ENCODE peak calls at places on chromosomes 11 and 22, in six cellular contexts. L is CD8-positive, alpha-beta memory T cell; M is Karpas-422; E is heart left ventricle; I is CD8-positive, alpha-beta T cell; V is sigmoid colon. O is an unnamed sample.
A peak's percentile ranks its signal among the peaks of the same experiment; 100 is the strongest.

GRCh38 chr11:20213790-20214189 is 53.5 kb upstream of the DBX1 start:
- DNase-seq in L (no peak), M (no peak), E (no peak), I (no peak), V (no peak), O (no peak)

GRCh38 chr11:31636983-31637382 is 127.4 kb downstream of the ELP4 start:
- DNase-seq in L (no peak), M (no peak), E (no peak), I (no peak), V (no peak), O (no peak)

GRCh38 chr22:24706732-24707476 is 67.6 kb downstream of the PIWIL3 start:
- DNase-seq in L (no peak), M (no peak), E (no peak), I (no peak), V (no peak), O (no peak)

GRCh38 chr11:71355266-71355665 is 92.9 kb downstream of the DHCR7 start:
- DNase-seq in L (no peak), M (no peak), E (no peak), I (no peak), V (no peak), O (no peak)

GRCh38 chr11:121282376-121282775 is 10.2 kb upstream of the SC5D start:
- DNase-seq in L (no peak), M (no peak), E (no peak), I (no peak), V (no peak), O (no peak)

GRCh38 chr11:35721576-35722341 is 59.2 kb downstream of the TRIM44 start:
- DNase-seq in L (no peak), M (peak; percentile 52), E (no peak), I (no peak), V (no peak), O (no peak)

GRCh38 chr11:100739636-100740035 is 52.5 kb downstream of the ARHGAP42 start:
- DNase-seq in L (no peak), M (no peak), E (no peak), I (no peak), V (no peak), O (no peak)

GRCh38 chr11:706957-707816 is 1.2 kb downstream of the EPS8L2 start:
- DNase-seq in L (no peak), M (no peak), E (peak; percentile 62), I (no peak), V (no peak), O (no peak)

GRCh38 chr11:97683733-97684132 is 1293.9 kb downstream of the JRKL start:
- DNase-seq in L (no peak), M (no peak), E (no peak), I (no peak), V (no peak), O (no peak)

GRCh38 chr11:106950067-106950491 is 68.2 kb downstream of the GUCY1A2 start:
- DNase-seq in L (no peak), M (no peak), E (peak; percentile 59), I (no peak), V (no peak), O (no peak)

GRCh38 chr11:28836285-28837081 is 728.3 kb downstream of the METTL15 start:
- DNase-seq in L (no peak), M (no peak), E (no peak), I (no peak), V (no peak), O (no peak)

GRCh38 chr11:66080055-66080817 is 10.2 kb downstream of the PACS1 start:
- DNase-seq in L (peak; percentile 59), M (peak; percentile 62), E (no peak), I (peak; percentile 67), V (peak; percentile 85), O (no peak)

GRCh38 chr22:33114570-33114969 is 56.4 kb upstream of the SYN3 start:
- DNase-seq in L (no peak), M (no peak), E (no peak), I (no peak), V (no peak), O (no peak)

GRCh38 chr22:39212721-39213376 is 31.9 kb downstream of the PDGFB start:
- DNase-seq in L (no peak), M (no peak), E (no peak), I (no peak), V (peak; percentile 40), O (no peak)

GRCh38 chr11:47715082-47715669 is at the start of gene AGBL2:
- DNase-seq in L (peak; percentile 81), M (peak; percentile 95), E (peak; percentile 90), I (peak; percentile 82), V (peak; percentile 86), O (peak; percentile 25)

GRCh38 chr11:32312865-32313403 is 122.4 kb downstream of the WT1 start:
- DNase-seq in L (no peak), M (peak; percentile 77), E (no peak), I (no peak), V (no peak), O (no peak)

GRCh38 chr11:102843474-102843873 is at the start of gene MMP3:
- DNase-seq in L (no peak), M (no peak), E (no peak), I (no peak), V (no peak), O (no peak)

GRCh38 chr11:69683764-69684333 is 8.7 kb upstream of the LTO1 start:
- DNase-seq in L (no peak), M (peak; percentile 51), E (no peak), I (no peak), V (peak; percentile 38), O (no peak)

GRCh38 chr11:12430912-12431311 is 53.5 kb downstream of the PARVA start:
- DNase-seq in L (no peak), M (no peak), E (no peak), I (no peak), V (peak; percentile 95), O (no peak)

GRCh38 chr22:17120281-17120680 is 879 bp downstream of the TMEM121B start:
- DNase-seq in L (peak; percentile 39), M (peak; percentile 65), E (peak; percentile 84), I (peak; percentile 50), V (no peak), O (no peak)

GRCh38 chr11:488579-488978 is 18.5 kb downstream of the RNH1 start:
- DNase-seq in L (no peak), M (no peak), E (no peak), I (no peak), V (no peak), O (no peak)

GRCh38 chr11:61477734-61478148 is 30.8 kb upstream of the LRRC10B start:
- DNase-seq in L (peak; percentile 42), M (peak; percentile 77), E (no peak), I (peak; percentile 42), V (peak; percentile 79), O (no peak)

GRCh38 chr11:62921573-62922188 is 518 bp upstream of the CHRM1 start:
- DNase-seq in L (no peak), M (no peak), E (no peak), I (no peak), V (no peak), O (no peak)

GRCh38 chr22:47174096-47174495 is 411.6 kb downstream of the TBC1D22A start:
- DNase-seq in L (no peak), M (no peak), E (peak; percentile 54), I (no peak), V (peak; percentile 53), O (no peak)

GRCh38 chr22:47175151-47175760 is 412.8 kb downstream of the TBC1D22A start:
- DNase-seq in L (no peak), M (no peak), E (peak; percentile 62), I (no peak), V (peak; percentile 81), O (no peak)

GRCh38 chr22:47175761-47176359 is 413.4 kb downstream of the TBC1D22A start:
- DNase-seq in L (no peak), M (no peak), E (peak; percentile 42), I (no peak), V (peak; percentile 64), O (no peak)

GRCh38 chr22:47173535-47174021 is 411.1 kb downstream of the TBC1D22A start:
- DNase-seq in L (no peak), M (no peak), E (peak; percentile 29), I (no peak), V (peak; percentile 48), O (no peak)

GRCh38 chr22:47174671-47175111 is 412.2 kb downstream of the TBC1D22A start:
- DNase-seq in L (no peak), M (no peak), E (peak; percentile 58), I (no peak), V (peak; percentile 58), O (no peak)
- H3K27ac ChIP-seq in L (no peak overlapping the region), M (no peak overlapping the region), E (no peak overlapping the region), I (no peak overlapping the region), V (no peak overlapping the region), O (no peak overlapping the region)

GRCh38 chr22:46250035-46250782 is at the start of gene CDPF1:
- DNase-seq in L (peak; percentile 84), M (peak; percentile 95), E (peak; percentile 97), I (peak; percentile 89), V (peak; percentile 94), O (peak; percentile 55)
- H3K27ac ChIP-seq in L (peak within 1 kb of the TSS; percentile 67), M (peak within 1 kb of the TSS; percentile 77), E (peak within 1 kb of the TSS; percentile 94), I (peak within 1 kb of the TSS; percentile 66), V (peak within 1 kb of the TSS; percentile 90), O (peak within 1 kb of the TSS; percentile 81)

GRCh38 chr11:15229069-15229468 is 114.3 kb downstream of the INSC start:
- DNase-seq in L (no peak), M (no peak), E (no peak), I (no peak), V (no peak), O (no peak)

GRCh38 chr11:15233386-15233785 is 118.7 kb downstream of the INSC start:
- DNase-seq in L (no peak), M (peak; percentile 93), E (no peak), I (no peak), V (no peak), O (no peak)

GRCh38 chr11:15234796-15235195 is 120.1 kb downstream of the INSC start:
- DNase-seq in L (no peak), M (no peak), E (no peak), I (no peak), V (no peak), O (no peak)

GRCh38 chr11:15236514-15236913 is 121.8 kb downstream of the INSC start:
- DNase-seq in L (no peak), M (no peak), E (no peak), I (no peak), V (no peak), O (no peak)

DNA sequence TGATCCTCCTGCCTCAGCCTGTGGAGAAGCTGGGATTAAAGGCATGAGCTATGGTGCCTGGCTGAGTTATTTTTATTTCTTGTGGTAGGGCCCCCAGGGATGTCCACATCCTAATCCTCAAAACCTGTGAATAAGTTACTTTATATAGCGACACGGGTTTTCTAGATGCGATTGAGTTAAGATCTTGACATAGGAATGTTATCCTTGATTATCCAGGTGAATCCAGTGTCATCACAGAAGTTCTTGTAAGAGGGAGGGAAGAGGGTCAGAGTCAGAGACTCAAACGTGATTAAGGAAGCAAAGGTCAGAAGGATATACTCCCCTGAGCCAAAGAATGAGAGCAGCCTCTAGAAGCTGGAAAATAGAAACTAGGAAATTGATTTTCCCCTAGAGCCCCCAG is 117.8 kb downstream of the INSC start:
- DNase-seq in L (no peak), M (no peak), E (no peak), I (no peak), V (no peak), O (no peak)
- H3K27ac ChIP-seq in L (no peak overlapping the region), M (no peak overlapping the region), E (no peak overlapping the region), I (no peak overlapping the region), V (no peak overlapping the region), O (no peak overlapping the region)

DNA sequence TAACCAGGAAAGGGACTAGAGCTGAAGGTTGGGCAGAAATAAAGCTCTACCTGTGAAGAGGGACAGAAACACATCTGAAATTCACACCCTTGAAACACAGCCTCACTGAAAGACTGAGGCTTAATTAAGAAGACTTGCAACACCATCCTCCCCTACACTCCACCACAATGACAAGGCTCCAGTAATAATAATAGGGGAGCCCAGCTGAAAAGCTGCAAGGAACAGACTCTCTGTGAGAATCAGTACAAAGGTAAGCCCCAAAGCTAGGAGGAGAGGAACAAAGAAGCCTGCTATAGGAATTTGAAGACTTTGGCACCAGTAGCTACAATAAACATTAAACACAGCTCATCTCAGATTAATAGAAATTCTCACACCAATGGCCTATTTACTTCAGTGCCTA is 176.9 kb downstream of the FAT3 start:
- DNase-seq in L (no peak), M (no peak), E (no peak), I (no peak), V (no peak), O (no peak)
- H3K27ac ChIP-seq in L (no peak overlapping the region), M (no peak overlapping the region), E (no peak overlapping the region), I (no peak overlapping the region), V (no peak overlapping the region), O (no peak overlapping the region)